ENCODE peak calls at places on chromosomes 3 and 15, in five cellular contexts. S is AG04450, D is tibial nerve, M is HepG2, X is uterus. B is an unnamed sample. For H3K27me3, the result is how much of the 10 kb centered on the place peaks cover.

GRCh38 chr15:82830427-82831173 is 21.2 kb downstream of the WHAMM start:
- DNase-seq in S (no peak), D (no peak), M (no peak), X (no peak), B (no peak)

GRCh38 chr3:141448606-141449216 is 38.1 kb upstream of the RASA2 start:
- DNase-seq in S (no peak), D (no peak), M (no peak), X (no peak), B (no peak)

GRCh38 chr15:91469627-91470567 is 369.8 kb downstream of the SV2B start:
- DNase-seq in S (no peak), D (no peak), M (no peak), X (no peak), B (no peak)

GRCh38 chr3:16839271-16840110 is 45.3 kb upstream of the PLCL2 start:
- DNase-seq in S (no peak), D (no peak), M (no peak), X (no peak), B (no peak)

GRCh38 chr3:53806182-53807116 is 39.8 kb downstream of the CHDH start:
- DNase-seq in S (peak), D (no peak), M (peak), X (no peak), B (no peak)

GRCh38 chr15:27486036-27486435 is 515.1 kb downstream of the GABRG3 start:
- DNase-seq in S (no peak), D (no peak), M (no peak), X (no peak), B (no peak)

GRCh38 chr15:66827698-66828055 is 125.6 kb downstream of the SMAD6 start:
- DNase-seq in S (no peak), D (no peak), M (no peak), X (no peak), B (no peak)

GRCh38 chr3:55813268-55814097 is 326.4 kb upstream of the WNT5A start:
- DNase-seq in S (no peak), D (no peak), M (no peak), X (no peak), B (no peak)

GRCh38 chr3:67384790-67385397 is 269.5 kb downstream of the SUCLG2 start:
- DNase-seq in S (peak), D (no peak), M (peak), X (no peak), B (peak)

GRCh38 chr15:33111051-33111451 is 83.5 kb downstream of the FMN1 start:
- DNase-seq in S (no peak), D (no peak), M (no peak), X (no peak), B (no peak)

GRCh38 chr3:85691196-85691595 is 732.4 kb downstream of the CADM2 start:
- DNase-seq in S (no peak), D (no peak), M (no peak), X (no peak), B (no peak)

GRCh38 chr3:197203714-197204146 is 94.7 kb downstream of the DLG1 start:
- DNase-seq in S (no peak), D (no peak), M (no peak), X (no peak), B (no peak)

GRCh38 chr15:41917767-41918430 is 24.0 kb upstream of the SPTBN5 start:
- DNase-seq in S (no peak), D (no peak), M (no peak), X (no peak), B (no peak)

GRCh38 chr15:74781673-74782595 is at the start of gene CSK:
- DNase-seq in S (no peak), D (peak), M (no peak), X (no peak), B (no peak)

GRCh38 chr3:136562031-136562430 is 190.1 kb downstream of the STAG1 start:
- DNase-seq in S (no peak), D (no peak), M (no peak), X (no peak), B (no peak)

GRCh38 chr15:23647001-23647295 is 719 bp downstream of the MAGEL2 start:
- DNase-seq in S (no peak), D (no peak), M (no peak), X (no peak), B (no peak)

GRCh38 chr15:23647421-23648375 is at the start of gene MAGEL2:
- DNase-seq in S (no peak), D (no peak), M (no peak), X (no peak), B (no peak)

GRCh38 chr15:23645379-23646164 is 2.1 kb downstream of the MAGEL2 start:
- DNase-seq in S (no peak), D (no peak), M (peak), X (no peak), B (no peak)

GRCh38 chr15:23646165-23647000 is 1.3 kb downstream of the MAGEL2 start:
- DNase-seq in S (no peak), D (no peak), M (no peak), X (no peak), B (no peak)

GRCh38 chr15:23648920-23649515 is 1.4 kb upstream of the MAGEL2 start:
- DNase-seq in S (no peak), D (no peak), M (peak), X (peak), B (peak)
- TF ChIP-seq CTCF in S (peak), D (peak), M (peak), X (peak), B (peak)

GRCh38 chr3:105527949-105528348 is 161.2 kb downstream of the ALCAM start:
- DNase-seq in S (no peak), D (no peak), M (no peak), X (no peak), B (no peak)
- H3K27me3 ChIP-seq in S (under half), D (under half), M (under half), X (under half), B (under half)

GRCh38 chr15:24772709-24773373 is 97.3 kb downstream of the NPAP1 start:
- DNase-seq in S (peak), D (no peak), M (peak), X (peak), B (no peak)
- H3K4me3 ChIP-seq in S (peak), D (peak), M (peak), X (peak), B (no peak)

DNA sequence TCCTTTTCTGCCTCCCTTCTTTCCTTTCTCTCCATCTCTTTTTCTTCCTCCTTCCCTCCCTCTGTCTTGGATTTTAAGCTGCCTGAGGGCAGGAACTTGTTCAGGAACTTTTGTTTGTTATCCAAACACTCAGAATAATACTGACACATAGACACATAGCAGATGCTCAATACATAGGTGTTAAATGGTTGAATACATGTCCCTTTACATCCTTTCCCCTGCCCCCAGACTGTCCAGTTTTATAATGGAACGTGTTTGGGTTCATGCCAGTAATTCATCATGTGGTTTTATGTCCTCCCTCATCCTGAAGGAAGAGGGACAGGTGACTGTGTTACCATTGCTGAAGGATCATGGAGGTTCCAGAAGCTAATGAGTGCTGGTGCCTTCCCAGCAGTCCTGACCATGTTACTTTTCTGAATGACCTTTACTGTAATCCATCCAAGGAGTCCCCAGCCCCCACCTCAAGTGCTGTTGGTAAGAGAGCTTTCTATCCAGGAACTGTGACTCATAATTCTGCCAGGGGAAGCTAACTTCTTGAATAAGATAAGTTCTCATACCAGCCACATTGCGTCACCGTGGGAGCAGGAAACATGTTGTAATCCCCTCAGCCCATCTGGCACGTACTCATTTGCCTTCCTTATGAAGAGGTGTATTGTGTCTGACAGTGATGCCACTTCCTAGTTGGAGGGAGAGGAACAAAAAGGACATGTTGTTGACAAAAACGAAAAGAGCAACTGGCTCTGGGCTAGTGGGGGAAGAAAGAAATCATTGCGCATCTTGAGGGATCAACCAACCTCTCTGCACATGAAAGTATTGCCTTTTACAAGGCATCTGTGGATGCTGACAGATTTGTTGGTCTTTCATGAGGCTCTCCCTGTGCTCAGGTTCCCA is 52.4 kb downstream of the IL1RAP start:
- DNase-seq in S (peak), D (peak), M (peak), X (peak), B (peak)
- TF ChIP-seq CTCF in S (no peak), D (no peak), M (peak), X (no peak), B (no peak)

GRCh38 chr3:10973196-10973595 is 19.4 kb upstream of the SLC6A1 start:
- DNase-seq in S (no peak), D (no peak), M (no peak), X (no peak), B (no peak)

GRCh38 chr3:10964537-10965167 is 27.9 kb upstream of the SLC6A1 start:
- DNase-seq in S (no peak), D (no peak), M (no peak), X (no peak), B (no peak)

GRCh38 chr3:10972359-10972758 is 20.2 kb upstream of the SLC6A1 start:
- DNase-seq in S (no peak), D (no peak), M (no peak), X (no peak), B (no peak)

GRCh38 chr3:10970306-10970979 is 22.1 kb upstream of the SLC6A1 start:
- DNase-seq in S (no peak), D (no peak), M (no peak), X (no peak), B (no peak)

GRCh38 chr3:10968390-10968789 is 24.2 kb upstream of the SLC6A1 start:
- DNase-seq in S (no peak), D (no peak), M (no peak), X (no peak), B (no peak)
- H3K27me3 ChIP-seq in S (under half), D (under half), M (under half), X (under half), B (under half)